ENCODE peak calls at places on chromosomes 4 and X, in ten cellular contexts. R is T-helper 2 cell; F is D341Med; E is iris pigment epithelial cell; T is upper lobe of right lung; I is left ventricle myocardium inferior; V is stimulated activated CD4-positive, alpha-beta T cell treated with anti-CD3 and anti-CD28 coated beads, Interleukin-4, amount 100 ng/mL, for 1 hour; W is choroid plexus epithelial cell; X is T-helper 9 cell; S is SK-N-SH. M is an unnamed sample.

GRCh38 chrX:103017542-103017941 is 46.4 kb downstream of the BEX1 start:
- DNase-seq in R (no peak), F (no peak), E (no peak), T (no peak), I (no peak), V (no peak), W (no peak), X (no peak), S (no peak), M (no peak)

GRCh38 chr4:106615961-106616360 is 247.4 kb upstream of the GIMD1 start:
- DNase-seq in R (no peak), F (no peak), E (no peak), T (no peak), I (no peak), V (no peak), W (peak), X (no peak), S (no peak), M (no peak)

GRCh38 chrX:130419263-130419662 is 17.5 kb downstream of the RBMX2 start:
- DNase-seq in R (no peak), F (no peak), E (no peak), T (no peak), I (no peak), V (no peak), W (no peak), X (no peak), S (no peak), M (no peak)

GRCh38 chr4:7074423-7074822 is 6.6 kb upstream of the GRPEL1 start:
- DNase-seq in R (no peak), F (no peak), E (no peak), T (no peak), I (no peak), V (no peak), W (no peak), X (no peak), S (no peak), M (no peak)

GRCh38 chr4:26858035-26858918 is 2.4 kb upstream of the STIM2 start:
- DNase-seq in R (no peak), F (no peak), E (no peak), T (no peak), I (no peak), V (no peak), W (no peak), X (no peak), S (peak), M (no peak)

GRCh38 chr4:119039779-119040178 is 95.9 kb upstream of the MYOZ2 start:
- DNase-seq in R (no peak), F (peak), E (no peak), T (no peak), I (no peak), V (no peak), W (peak), X (no peak), S (no peak), M (no peak)

GRCh38 chrX:11702965-11703631 is 37.4 kb upstream of the ARHGAP6 start:
- DNase-seq in R (no peak), F (no peak), E (no peak), T (no peak), I (no peak), V (no peak), W (no peak), X (no peak), S (no peak), M (no peak)

GRCh38 chr4:129240816-129241215 is 144.9 kb downstream of the C4orf33 start:
- DNase-seq in R (no peak), F (no peak), E (peak), T (no peak), I (no peak), V (no peak), W (peak), X (no peak), S (no peak), M (no peak)

GRCh38 chrX:123962006-123962485 is 540 bp downstream of the STAG2 start:
- DNase-seq in R (no peak), F (no peak), E (no peak), T (no peak), I (no peak), V (no peak), W (no peak), X (no peak), S (no peak), M (no peak)

GRCh38 chrX:53320543-53321215 is 39.3 kb upstream of the IQSEC2 start:
- DNase-seq in R (no peak), F (peak), E (no peak), T (peak), I (no peak), V (peak), W (no peak), X (no peak), S (peak), M (no peak)

GRCh38 chr4:25670991-25671390 is 15.3 kb downstream of the SLC34A2 start:
- DNase-seq in R (no peak), F (no peak), E (no peak), T (peak), I (no peak), V (no peak), W (no peak), X (no peak), S (no peak), M (no peak)

GRCh38 chr4:6701371-6701770 is 7.7 kb downstream of the S100P start:
- DNase-seq in R (no peak), F (no peak), E (no peak), T (no peak), I (no peak), V (no peak), W (no peak), X (peak), S (no peak), M (no peak)

GRCh38 chr4:139144911-139145551 is 32.0 kb downstream of the ELF2 start:
- DNase-seq in R (no peak), F (no peak), E (peak), T (no peak), I (no peak), V (no peak), W (no peak), X (no peak), S (no peak), M (no peak)

M was measured in GM06990.